ENCODE peak calls at places on chromosome 18, in five cellular contexts. V, X, Z, O and T are unnamed samples.
A peak's percentile ranks its signal among the peaks of the same experiment; 100 is the strongest.

GRCh38 chr18:13268035-13268700 is 49.6 kb downstream of the LDLRAD4 start:
- DNase-seq in Z (no peak), X (no peak), V (no peak), O (no peak), T (no peak)

GRCh38 chr18:54983041-54983686 is 23.9 kb upstream of the CCDC68 start:
- DNase-seq in V (peak; percentile 20), Z (no peak), X (no peak), O (peak; percentile 43), T (peak; percentile 71)

GRCh38 chr18:79005653-79006052 is 26.0 kb downstream of the SALL3 start:
- DNase-seq in V (no peak), O (no peak), X (no peak), Z (no peak), T (no peak)

GRCh38 chr18:58119819-58120218 is 75.8 kb downstream of the NEDD4L start:
- DNase-seq in Z (no peak), O (no peak), V (no peak), X (no peak), T (no peak)

GRCh38 chr18:63578357-63578958 is 8.7 kb upstream of the SERPINB13 start:
- DNase-seq in O (peak; percentile 13), Z (peak; percentile 52), V (peak; percentile 58), X (no peak), T (peak; percentile 24)

GRCh38 chr18:79552140-79552631 is 127.4 kb upstream of the CTDP1 start:
- DNase-seq in O (no peak), Z (no peak), V (no peak), X (no peak), T (no peak)

GRCh38 chr18:76970749-76971148 is 148.4 kb downstream of the ZNF236 start:
- DNase-seq in Z (no peak), O (no peak), X (no peak), V (no peak), T (no peak)

GRCh38 chr18:51235011-51235789 is 37.7 kb upstream of the MEX3C start:
- DNase-seq in V (peak; percentile 63), O (no peak), X (no peak), Z (no peak), T (no peak)